ENCODE peak calls at places on chromosomes 4 and X, in nine cellular contexts. One of them, this sample, is unnamed.

GRCh38 chr4:151922811-151923210 is 162.0 kb upstream of the GATB start:
- DNase-seq in Ammon's horn: no peak
- DNase-seq in astrocyte of the cerebellum: no peak
- DNase-seq in GM13977: no peak
- DNase-seq in HT1080: peak
- DNase-seq in NCI-H748 treated with DMSO at 0.1 percent for 48 hours: no peak
- DNase-seq in activated CD4-positive, CD25-positive, alpha-beta regulatory T cell: no peak
- DNase-seq in HTR-8/SVneo: no peak
- DNase-seq in posterior cingulate gyrus: no peak
- DNase-seq in this sample: peak

GRCh38 chr4:7303561-7303960 is 111.2 kb downstream of the SORCS2 start:
- DNase-seq in Ammon's horn: no peak
- DNase-seq in astrocyte of the cerebellum: no peak
- DNase-seq in GM13977: no peak
- DNase-seq in HT1080: no peak
- DNase-seq in NCI-H748 treated with DMSO at 0.1 percent for 48 hours: no peak
- DNase-seq in activated CD4-positive, CD25-positive, alpha-beta regulatory T cell: no peak
- DNase-seq in HTR-8/SVneo: no peak
- DNase-seq in posterior cingulate gyrus: peak
- DNase-seq in this sample: no peak

GRCh38 chr4:17517664-17518063 is 2.7 kb downstream of the CLRN2 start:
- DNase-seq in Ammon's horn: no peak
- DNase-seq in astrocyte of the cerebellum: no peak
- DNase-seq in GM13977: no peak
- DNase-seq in HT1080: no peak
- DNase-seq in NCI-H748 treated with DMSO at 0.1 percent for 48 hours: no peak
- DNase-seq in activated CD4-positive, CD25-positive, alpha-beta regulatory T cell: no peak
- DNase-seq in HTR-8/SVneo: no peak
- DNase-seq in posterior cingulate gyrus: no peak
- DNase-seq in this sample: no peak

GRCh38 chr4:186587416-186588018 is 32.1 kb upstream of the MTNR1A start:
- DNase-seq in Ammon's horn: peak
- DNase-seq in astrocyte of the cerebellum: peak
- DNase-seq in GM13977: peak
- DNase-seq in HT1080: peak
- DNase-seq in NCI-H748 treated with DMSO at 0.1 percent for 48 hours: no peak
- DNase-seq in activated CD4-positive, CD25-positive, alpha-beta regulatory T cell: peak
- DNase-seq in HTR-8/SVneo: peak
- DNase-seq in posterior cingulate gyrus: peak
- DNase-seq in this sample: peak

GRCh38 chrX:1140236-1140681 is 72.2 kb downstream of the CRLF2 start:
- DNase-seq in Ammon's horn: no peak
- DNase-seq in astrocyte of the cerebellum: no peak
- DNase-seq in GM13977: no peak
- DNase-seq in HT1080: no peak
- DNase-seq in NCI-H748 treated with DMSO at 0.1 percent for 48 hours: no peak
- DNase-seq in activated CD4-positive, CD25-positive, alpha-beta regulatory T cell: no peak
- DNase-seq in HTR-8/SVneo: no peak
- DNase-seq in posterior cingulate gyrus: no peak
- DNase-seq in this sample: no peak

GRCh38 chr4:41693629-41694028 is 54.9 kb downstream of the PHOX2B start:
- DNase-seq in Ammon's horn: peak
- DNase-seq in astrocyte of the cerebellum: peak
- DNase-seq in GM13977: peak
- DNase-seq in HT1080: peak
- DNase-seq in NCI-H748 treated with DMSO at 0.1 percent for 48 hours: peak
- DNase-seq in activated CD4-positive, CD25-positive, alpha-beta regulatory T cell: no peak
- DNase-seq in HTR-8/SVneo: peak
- DNase-seq in posterior cingulate gyrus: no peak
- DNase-seq in this sample: peak

GRCh38 chr4:8191136-8191747 is 7.8 kb upstream of the SH3TC1 start:
- DNase-seq in Ammon's horn: peak
- DNase-seq in astrocyte of the cerebellum: no peak
- DNase-seq in GM13977: peak
- DNase-seq in HT1080: peak
- DNase-seq in NCI-H748 treated with DMSO at 0.1 percent for 48 hours: no peak
- DNase-seq in activated CD4-positive, CD25-positive, alpha-beta regulatory T cell: no peak
- DNase-seq in HTR-8/SVneo: peak
- DNase-seq in posterior cingulate gyrus: peak
- DNase-seq in this sample: no peak

GRCh38 chr4:150280081-150280950 is 202.1 kb downstream of the DCLK2 start:
- DNase-seq in Ammon's horn: no peak
- DNase-seq in astrocyte of the cerebellum: peak
- DNase-seq in GM13977: no peak
- DNase-seq in HT1080: peak
- DNase-seq in NCI-H748 treated with DMSO at 0.1 percent for 48 hours: no peak
- DNase-seq in activated CD4-positive, CD25-positive, alpha-beta regulatory T cell: no peak
- DNase-seq in HTR-8/SVneo: peak
- DNase-seq in posterior cingulate gyrus: peak
- DNase-seq in this sample: no peak

This sample was measured in T-helper 2 cell.